ENCODE peak calls at places on chromosomes 16 and 17, in four cellular contexts. E is H1, U is A549, V is K562. P is an unnamed sample. For H3K4me1, the result is how much of the 10 kb centered on the place peaks cover.

GRCh38 chr17:45052052-45052772 is 780 bp upstream of the DCAKD start:
- DNase-seq in U (peak), E (peak), V (peak), P (peak)

GRCh38 chr16:82259731-82260130 is 89.7 kb upstream of the MPHOSPH6 start:
- DNase-seq in E (no peak), V (no peak), U (no peak), P (no peak)

GRCh38 chr17:77433385-77434135 is 292.8 kb downstream of the SEC14L1 start:
- DNase-seq in U (no peak), V (no peak), E (no peak), P (no peak)

GRCh38 chr16:11405331-11406176 is 60.3 kb downstream of the RMI2 start:
- DNase-seq in E (peak), U (peak), V (peak), P (peak)

GRCh38 chr17:57954421-57955182 is 610 bp downstream of the CUEDC1 start:
- DNase-seq in U (peak), E (peak), V (peak), P (peak)

GRCh38 chr16:69131167-69131748 is 1.1 kb downstream of the CHTF8 start:
- DNase-seq in E (no peak), V (peak), U (peak), P (peak)

GRCh38 chr17:63246344-63246743 is 199.8 kb downstream of the CYB561 start:
- DNase-seq in E (no peak), U (no peak), V (no peak), P (no peak)

GRCh38 chr17:48048321-48049140 is at the start of gene NFE2L1:
- DNase-seq in U (peak), V (peak), E (no peak), P (peak)

GRCh38 chr17:80498242-80498919 is 22.0 kb upstream of the NPTX1 start:
- DNase-seq in E (no peak), V (no peak), U (no peak), P (no peak)

GRCh38 chr17:50943575-50943933 is 77.4 kb upstream of the TOB1 start:
- DNase-seq in U (no peak), V (no peak), E (no peak), P (no peak)

GRCh38 chr17:79678091-79678731 is 52.5 kb upstream of the ENPP7 start:
- DNase-seq in E (no peak), V (no peak), U (no peak), P (no peak)

GRCh38 chr17:57589151-57590034 is 155.7 kb downstream of the CCDC182 start:
- DNase-seq in E (no peak), V (no peak), U (no peak), P (no peak)

GRCh38 chr16:50289950-50290764 is 23.8 kb downstream of the ADCY7 start:
- DNase-seq in U (no peak), V (no peak), E (no peak), P (no peak)

GRCh38 chr17:12104831-12105230 is 84.2 kb downstream of the MAP2K4 start:
- DNase-seq in E (no peak), V (no peak), U (no peak), P (no peak)

GRCh38 chr16:53216798-53217197 is 162.0 kb downstream of the CHD9 start:
- DNase-seq in E (no peak), U (no peak), V (no peak), P (no peak)
- H3K27ac ChIP-seq in E (no peak), U (no peak), V (peak), P (no peak)

GRCh38 chr16:57069635-57070350 is 22.6 kb upstream of the CPNE2 start:
- DNase-seq in E (no peak), V (no peak), U (no peak), P (no peak)

GRCh38 chr16:57070986-57071540 is 21.3 kb upstream of the CPNE2 start:
- DNase-seq in U (no peak), V (no peak), E (no peak), P (no peak)

GRCh38 chr16:57069053-57069452 is 23.3 kb upstream of the CPNE2 start:
- DNase-seq in E (no peak), V (no peak), U (no peak), P (no peak)

GRCh38 chr16:57070424-57070823 is 22.0 kb upstream of the CPNE2 start:
- DNase-seq in E (no peak), V (no peak), U (no peak), P (no peak)

GRCh38 chr16:57071840-57072541 is 20.4 kb upstream of the CPNE2 start:
- DNase-seq in V (no peak), U (peak), E (no peak), P (peak)
- H3K4me1 ChIP-seq in V (under half), U (under half), E (under half), P (under half)

GRCh38 chr17:55580596-55581133 is 69.4 kb upstream of the SMIM36 start:
- DNase-seq in U (no peak), E (no peak), V (no peak), P (peak)

GRCh38 chr17:55576237-55576998 is 65.2 kb upstream of the SMIM36 start:
- DNase-seq in V (peak), U (peak), E (no peak), P (peak)

GRCh38 chr17:55575058-55575606 is 63.9 kb upstream of the SMIM36 start:
- DNase-seq in U (no peak), E (no peak), V (no peak), P (no peak)

GRCh38 chr17:55577011-55577586 is 65.8 kb upstream of the SMIM36 start:
- DNase-seq in V (no peak), E (no peak), U (no peak), P (peak)

GRCh38 chr17:55577687-55578086 is 66.4 kb upstream of the SMIM36 start:
- DNase-seq in E (no peak), U (no peak), V (no peak), P (no peak)
- TF ChIP-seq JUN in E (no peak), U (no peak), V (no peak), P (no peak)

DNA sequence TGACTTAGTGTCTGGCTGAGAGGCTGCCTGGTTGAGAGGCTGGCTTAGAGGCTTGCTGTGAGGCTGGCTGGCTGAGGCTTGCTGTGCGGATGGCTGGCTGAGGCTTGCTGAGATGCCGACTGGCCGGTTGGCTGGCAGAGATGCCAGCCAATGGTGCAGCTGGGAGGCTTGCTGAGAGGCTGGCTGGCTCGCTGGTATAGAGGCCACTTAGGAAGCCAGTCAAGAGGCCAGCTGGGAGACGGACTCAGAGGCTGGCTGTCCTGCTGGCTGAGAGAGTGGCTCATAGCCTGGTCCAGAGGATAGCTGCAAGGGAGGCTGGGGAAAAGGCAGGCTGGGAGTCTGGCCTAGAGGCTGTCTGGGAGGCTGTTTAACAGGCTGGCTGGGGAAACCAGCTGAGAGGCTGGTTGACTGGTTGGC is 37.3 kb upstream of the ACSM2B start:
- DNase-seq in E (no peak), U (no peak), V (no peak), P (no peak)
- H3K27ac ChIP-seq in E (no peak), U (no peak), V (no peak), P (no peak)

GRCh38 chr17:39169518-39169917 is 3.6 kb upstream of the ARL5C start:
- DNase-seq in U (no peak), E (no peak), V (no peak), P (no peak)
- H3K4me1 ChIP-seq in U (under half), E (under half), V (under half), P (under half)